ENCODE peak calls at places on chromosome 10, in eight cellular contexts. U, Z, H, I, L, M, D and C are unnamed samples.

GRCh38 chr10:20814116-20814515 is 83.0 kb downstream of the NEBL start:
- DNase-seq in L (no peak), Z (no peak), M (no peak), U (no peak), I (no peak), H (no peak), D (no peak), C (no peak)

GRCh38 chr10:4541292-4541691 is 284.7 kb upstream of the AKR1E2 start:
- DNase-seq in Z (no peak), U (no peak), D (no peak), L (no peak), M (no peak), I (no peak), H (peak), C (peak)

GRCh38 chr10:34392641-34393170 is 422.4 kb downstream of the PARD3 start:
- DNase-seq in H (no peak), I (no peak), M (no peak), U (no peak), L (no peak), Z (no peak), D (no peak), C (no peak)

GRCh38 chr10:9051328-9051974 is 997.0 kb downstream of the GATA3 start:
- DNase-seq in U (no peak), H (no peak), Z (no peak), M (no peak), D (no peak), L (no peak), I (no peak), C (no peak)

GRCh38 chr10:86259901-86260562 is 106.6 kb downstream of the GRID1 start:
- DNase-seq in Z (peak), H (no peak), U (no peak), D (no peak), M (no peak), L (no peak), I (no peak), C (no peak)

GRCh38 chr10:24762161-24762924 is 38.7 kb upstream of the ARHGAP21 start:
- DNase-seq in L (no peak), I (no peak), M (no peak), D (no peak), U (no peak), Z (no peak), H (no peak), C (no peak)

GRCh38 chr10:51090190-51090589 is 15.9 kb downstream of the PRKG1 start:
- DNase-seq in I (no peak), L (no peak), D (no peak), H (no peak), U (no peak), M (peak), Z (no peak), C (no peak)

GRCh38 chr10:75378403-75378802 is 23.2 kb downstream of the ZNF503 start:
- DNase-seq in M (no peak), D (no peak), H (no peak), U (no peak), I (no peak), Z (no peak), L (no peak), C (no peak)

GRCh38 chr10:130742936-130743675 is 568.4 kb downstream of the TCERG1L start:
- DNase-seq in D (no peak), H (no peak), I (no peak), L (no peak), M (no peak), U (no peak), Z (peak), C (peak)

GRCh38 chr10:63521389-63522128 is at the start of gene REEP3:
- DNase-seq in D (peak), Z (peak), L (peak), M (peak), I (peak), H (peak), U (no peak), C (peak)

GRCh38 chr10:30583778-30584415 is 45.7 kb downstream of the LYZL2 start:
- DNase-seq in L (peak), Z (no peak), I (peak), D (no peak), M (peak), U (peak), H (peak), C (peak)

GRCh38 chr10:111126981-111127848 is 50.4 kb downstream of the ADRA2A start:
- DNase-seq in I (peak), L (no peak), M (no peak), D (no peak), Z (no peak), U (no peak), H (no peak), C (no peak)

GRCh38 chr10:95363303-95363912 is 72.6 kb upstream of the PDLIM1 start:
- DNase-seq in Z (no peak), U (no peak), H (peak), D (no peak), M (no peak), I (peak), L (no peak), C (peak)

GRCh38 chr10:100571069-100571817 is 35.5 kb downstream of the HIF1AN start:
- DNase-seq in H (no peak), L (no peak), I (no peak), Z (no peak), U (peak), D (no peak), M (no peak), C (peak)

GRCh38 chr10:100569687-100570517 is 34.2 kb downstream of the HIF1AN start:
- DNase-seq in M (no peak), H (no peak), Z (no peak), D (no peak), L (no peak), U (peak), I (peak), C (peak)

GRCh38 chr10:100567826-100568225 is 32.1 kb downstream of the HIF1AN start:
- DNase-seq in L (no peak), H (no peak), D (no peak), M (no peak), U (no peak), I (no peak), Z (no peak), C (peak)

GRCh38 chr10:100568937-100569336 is 33.2 kb downstream of the HIF1AN start:
- DNase-seq in U (no peak), D (no peak), L (no peak), Z (no peak), M (no peak), I (no peak), H (no peak), C (peak)

GRCh38 chr10:100570518-100570865 is 34.7 kb downstream of the HIF1AN start:
- DNase-seq in D (no peak), I (no peak), U (no peak), Z (no peak), M (no peak), H (no peak), L (no peak), C (peak)
- TF ChIP-seq POLR2A in D (no peak), I (no peak), U (no peak), Z (no peak), M (no peak), H (no peak), L (no peak), C (no peak)

GRCh38 chr10:102643346-102644065 is 773 bp upstream of the TRIM8 start:
- DNase-seq in I (peak), M (peak), Z (peak), U (no peak), L (peak), H (peak), D (no peak), C (peak)

GRCh38 chr10:102645388-102645740 is 1.1 kb downstream of the TRIM8 start:
- DNase-seq in D (no peak), I (peak), H (peak), Z (peak), M (peak), U (no peak), L (no peak), C (no peak)

GRCh38 chr10:102645741-102646609 is 1.7 kb downstream of the TRIM8 start:
- DNase-seq in U (peak), D (peak), H (peak), I (peak), L (peak), Z (peak), M (peak), C (peak)

GRCh38 chr10:102644066-102644645 is at the start of gene TRIM8:
- DNase-seq in M (no peak), I (peak), Z (peak), D (no peak), U (no peak), H (peak), L (peak), C (no peak)

GRCh38 chr10:102644646-102645387 is 538 bp downstream of the TRIM8 start:
- DNase-seq in L (peak), M (peak), D (peak), U (no peak), Z (peak), H (peak), I (peak), C (peak)
- H3K4me3 ChIP-seq in L (peak), M (peak), D (peak), U (peak), Z (peak), H (peak), I (peak), C (peak)

GRCh38 chr10:101043356-101043707 is 12.3 kb downstream of the SFXN3 start:
- DNase-seq in U (no peak), L (no peak), D (no peak), M (no peak), Z (no peak), H (no peak), I (no peak), C (no peak)

GRCh38 chr10:101047268-101047667 is 14.5 kb upstream of the KAZALD1 start:
- DNase-seq in M (no peak), L (no peak), Z (no peak), D (no peak), H (no peak), U (no peak), I (no peak), C (no peak)

GRCh38 chr10:101047961-101048892 is 13.6 kb upstream of the KAZALD1 start:
- DNase-seq in L (no peak), Z (peak), I (no peak), D (no peak), H (no peak), M (no peak), U (no peak), C (no peak)

GRCh38 chr10:101044117-101044516 is 13.1 kb downstream of the SFXN3 start:
- DNase-seq in U (no peak), M (no peak), L (no peak), H (no peak), D (no peak), I (no peak), Z (no peak), C (no peak)

GRCh38 chr10:101046332-101047238 is 15.2 kb upstream of the KAZALD1 start:
- DNase-seq in I (peak), Z (no peak), H (no peak), U (no peak), M (no peak), D (no peak), L (no peak), C (no peak)
- TF ChIP-seq CTCF in I (no peak), Z (no peak), H (no peak), U (no peak), M (no peak), D (no peak), L (no peak), C (no peak)

DNA sequence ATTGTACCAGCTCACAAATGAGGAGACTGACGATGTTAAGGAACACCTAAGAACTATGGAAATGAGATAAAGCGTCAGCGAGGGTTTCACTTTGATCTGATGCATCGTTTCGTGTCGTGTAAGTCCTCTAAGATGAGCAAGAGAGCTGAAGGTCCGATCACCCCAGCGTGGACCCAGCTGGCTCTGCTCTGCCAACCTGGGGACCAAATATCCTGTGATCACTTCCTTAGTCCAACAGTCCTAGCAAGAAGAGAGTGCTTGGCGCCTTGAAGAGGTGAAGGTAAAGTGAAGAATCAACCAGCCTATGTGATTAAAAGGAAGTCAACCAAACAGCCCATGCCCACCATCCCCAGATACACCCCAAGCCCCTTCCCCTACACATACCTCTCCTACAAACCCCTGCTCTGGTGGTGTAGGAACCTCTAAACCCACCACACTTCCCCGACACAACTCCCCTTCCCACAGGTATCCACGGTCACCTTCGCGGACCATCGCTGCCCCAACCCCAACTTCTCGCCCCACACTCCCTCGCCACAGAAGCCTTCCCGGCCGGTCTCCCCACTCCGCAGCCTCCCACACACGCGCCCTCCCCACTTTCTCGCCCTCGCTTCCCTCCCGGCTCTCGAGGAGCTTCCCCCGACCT is 722 bp downstream of the UPF2 start:
- DNase-seq in Z (no peak), L (no peak), I (peak), U (no peak), M (peak), H (peak), D (no peak), C (no peak)
- TF ChIP-seq POLR2A in Z (no peak), L (no peak), I (no peak), U (no peak), M (no peak), H (no peak), D (no peak), C (no peak)

GRCh38 chr10:112793197-112793921 is 156.7 kb upstream of the TCF7L2 start:
- DNase-seq in M (no peak), D (no peak), I (no peak), L (no peak), H (no peak), U (no peak), Z (no peak), C (no peak)
- H3K4me3 ChIP-seq in M (no peak), D (no peak), I (no peak), L (no peak), H (no peak), U (no peak), Z (no peak), C (no peak)